ENCODE peak calls at places on chromosomes 6 and 20, in five cellular contexts. H is GM23248, I is mesendoderm, F is IMR-90, W is neural progenitor cell. N is an unnamed sample. For H3K36me3, the result is how much of the 10 kb centered on the place peaks cover.

GRCh38 chr6:44404022-44404714 is 16.7 kb downstream of the CDC5L start:
- DNase-seq in H (no peak), I (no peak), F (no peak), W (no peak), N (no peak)

GRCh38 chr6:150848400-150848799 is 17.1 kb upstream of the MTHFD1L start:
- DNase-seq in H (no peak), I (no peak), F (no peak), W (peak), N (no peak)

GRCh38 chr6:140857734-140858380 is 1274.9 kb upstream of the GJE1 start:
- DNase-seq in H (peak), I (no peak), F (peak), W (no peak), N (peak)

GRCh38 chr6:108027594-108027993 is 46.9 kb downstream of the OSTM1 start:
- DNase-seq in H (peak), I (peak), F (peak), W (no peak), N (no peak)

GRCh38 chr6:53239526-53239925 is 90.9 kb upstream of the GCM1 start:
- DNase-seq in H (no peak), I (no peak), F (no peak), W (no peak), N (no peak)

GRCh38 chr6:57190140-57190539 is 18.0 kb downstream of the BAG2 start:
- DNase-seq in H (peak), I (peak), F (peak), W (no peak), N (peak)

GRCh38 chr6:143742955-143743255 is 65.1 kb downstream of the PHACTR2 start:
- DNase-seq in H (no peak), I (no peak), F (no peak), W (no peak), N (no peak)

GRCh38 chr6:151240036-151240685 is 394 bp downstream of the AKAP12 start:
- DNase-seq in H (peak), I (peak), F (peak), W (peak), N (peak)

GRCh38 chr20:19864130-19864529 is 106.1 kb downstream of the RIN2 start:
- DNase-seq in H (peak), I (no peak), F (no peak), W (no peak), N (peak)

GRCh38 chr6:151149788-151150187 is 90.0 kb upstream of the AKAP12 start:
- DNase-seq in H (no peak), I (no peak), F (no peak), W (no peak), N (no peak)

GRCh38 chr6:136550330-136551071 is at the start of gene MAP7:
- DNase-seq in H (peak), I (peak), F (peak), W (peak), N (peak)

GRCh38 chr6:44858998-44859397 is 469.1 kb upstream of the RUNX2 start:
- DNase-seq in H (peak), I (no peak), F (no peak), W (no peak), N (peak)

GRCh38 chr20:7406671-7407070 is 533.6 kb downstream of the HAO1 start:
- DNase-seq in H (no peak), I (no peak), F (no peak), W (no peak), N (no peak)

GRCh38 chr20:10218536-10219451 is at the start of gene SNAP25:
- DNase-seq in H (peak), I (peak), F (peak), W (peak), N (peak)

GRCh38 chr6:53579338-53579737 is 34.4 kb upstream of the GCLC start:
- DNase-seq in H (no peak), I (no peak), F (no peak), W (no peak), N (no peak)

GRCh38 chr6:52217761-52218160 is 26.5 kb downstream of the IL17F start:
- DNase-seq in H (no peak), I (no peak), F (no peak), W (no peak), N (no peak)

GRCh38 chr20:25274481-25274880 is 26.6 kb downstream of the PYGB start:
- DNase-seq in H (no peak), I (no peak), F (no peak), W (no peak), N (no peak)

GRCh38 chr20:7152071-7152470 is 384.6 kb downstream of the BMP2 start:
- DNase-seq in H (no peak), I (peak), F (no peak), W (no peak), N (no peak)

GRCh38 chr6:168264593-168265335 is 54.8 kb downstream of the DACT2 start:
- DNase-seq in H (peak), I (peak), F (no peak), W (no peak), N (no peak)

DNA sequence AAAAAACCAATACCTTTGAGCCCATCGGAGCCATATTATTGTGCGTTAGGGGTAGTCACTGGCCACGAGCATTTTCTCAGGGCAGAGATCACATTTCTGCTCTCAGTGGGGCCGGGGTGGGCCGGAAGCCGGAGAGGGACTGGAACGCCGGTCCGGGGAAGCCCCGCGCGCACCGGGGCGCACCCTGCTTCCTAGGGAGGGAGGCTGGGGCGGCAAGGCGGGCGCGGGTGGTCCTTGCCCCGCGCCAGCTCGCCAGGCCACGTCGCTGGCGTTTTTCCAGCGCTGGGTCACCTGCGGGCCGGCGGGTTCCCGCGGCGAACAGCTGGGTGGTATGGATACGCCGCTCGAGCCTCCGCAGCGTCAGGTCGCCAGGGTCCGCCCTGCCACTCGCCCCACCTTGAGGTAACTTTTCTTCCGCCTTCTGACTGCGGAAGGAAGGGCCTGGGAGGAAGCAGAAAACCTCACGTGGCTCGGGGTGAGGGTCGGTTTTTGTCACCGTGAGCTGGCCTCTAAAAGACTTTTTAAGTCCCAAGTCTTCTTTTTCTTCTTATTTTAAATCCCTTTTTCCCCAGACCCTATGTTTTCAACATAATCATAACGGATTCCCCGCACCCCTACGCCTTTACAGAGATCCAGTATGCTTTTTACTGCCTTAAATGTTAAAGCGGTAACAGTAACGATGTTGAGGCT is 2.7 kb upstream of the EEF1A1 start:
- DNase-seq in H (peak), I (peak), F (peak), W (no peak), N (peak)
- H3K9ac ChIP-seq in H (peak), I (peak), F (peak), W (no peak), N (peak)

GRCh38 chr6:106026748-106027147 is 59.4 kb upstream of the PRDM1 start:
- DNase-seq in H (peak), I (no peak), F (peak), W (no peak), N (no peak)

GRCh38 chr6:106025655-106026054 is 60.5 kb upstream of the PRDM1 start:
- DNase-seq in H (peak), I (no peak), F (peak), W (no peak), N (peak)

GRCh38 chr6:106027760-106028159 is 58.4 kb upstream of the PRDM1 start:
- DNase-seq in H (no peak), I (no peak), F (peak), W (peak), N (no peak)

GRCh38 chr6:106027316-106027715 is 58.8 kb upstream of the PRDM1 start:
- DNase-seq in H (no peak), I (no peak), F (no peak), W (peak), N (no peak)
- H3K36me3 ChIP-seq in H (under half), I (under half), F (under half), W (under half), N (under half)

DNA sequence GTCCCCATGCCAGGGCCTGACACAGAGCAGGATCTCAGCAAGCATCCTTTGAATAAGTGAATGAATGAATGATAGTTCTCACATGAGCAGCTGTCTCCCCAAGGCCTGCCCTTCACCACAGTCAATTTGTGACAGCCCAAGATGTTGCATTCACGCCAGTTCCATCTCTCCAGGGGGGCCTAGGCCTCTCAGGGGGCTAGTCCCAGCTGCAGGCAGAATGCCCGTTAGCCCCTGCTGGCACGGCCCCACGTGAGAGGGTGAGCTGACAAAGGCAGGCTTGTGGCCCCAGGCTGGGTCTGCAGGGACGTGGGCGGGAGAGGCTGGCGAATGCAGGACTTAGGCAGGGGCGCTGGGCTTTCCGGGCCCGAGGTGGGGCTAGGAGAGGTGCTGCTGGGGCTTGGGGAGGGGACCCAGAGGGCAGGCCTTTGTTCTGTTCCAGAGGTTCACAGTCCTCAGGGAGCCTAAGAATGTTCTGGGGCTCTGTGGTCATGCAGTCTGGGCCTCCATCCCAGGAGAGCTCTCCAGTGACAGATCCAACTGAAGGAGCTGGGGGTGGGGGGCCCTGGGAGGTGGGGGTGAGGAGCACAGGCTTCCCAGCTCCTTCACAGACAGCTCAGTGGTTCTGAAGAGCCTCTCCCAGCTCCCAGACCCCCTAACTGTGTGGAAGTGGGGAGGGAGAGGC is 30.5 kb upstream of the TLDC2 start:
- DNase-seq in H (no peak), I (no peak), F (no peak), W (peak), N (no peak)
- H3K9ac ChIP-seq in H (no peak), I (no peak), F (no peak), W (no peak), N (peak)

GRCh38 chr6:111740506-111740905 is 132.7 kb downstream of the FYN start:
- DNase-seq in H (no peak), I (no peak), F (no peak), W (no peak), N (no peak)

GRCh38 chr6:111738156-111738555 is 132.5 kb upstream of the TRAF3IP2 start:
- DNase-seq in H (no peak), I (peak), F (no peak), W (no peak), N (no peak)

GRCh38 chr6:111737065-111737521 is 131.4 kb upstream of the TRAF3IP2 start:
- DNase-seq in H (peak), I (no peak), F (peak), W (no peak), N (peak)

GRCh38 chr6:111739257-111739696 is 133.6 kb upstream of the TRAF3IP2 start:
- DNase-seq in H (no peak), I (no peak), F (no peak), W (no peak), N (no peak)

GRCh38 chr6:111738631-111739030 is 133.0 kb upstream of the TRAF3IP2 start:
- DNase-seq in H (no peak), I (no peak), F (no peak), W (no peak), N (no peak)
- H3K36me3 ChIP-seq in H (under half), I (under half), F (under half), W (under half), N (under half)

GRCh38 chr20:63829598-63829942 is 1.5 kb downstream of the ZBTB46 start:
- DNase-seq in H (no peak), I (no peak), F (no peak), W (no peak), N (peak)

GRCh38 chr20:63828951-63829350 is 2.1 kb downstream of the ZBTB46 start:
- DNase-seq in H (no peak), I (no peak), F (no peak), W (no peak), N (no peak)

GRCh38 chr20:63831696-63832686 is 927 bp upstream of the ZBTB46 start:
- DNase-seq in H (peak), I (peak), F (no peak), W (peak), N (peak)

GRCh38 chr20:63829943-63830820 is 882 bp downstream of the ZBTB46 start:
- DNase-seq in H (peak), I (peak), F (peak), W (peak), N (peak)

DNA sequence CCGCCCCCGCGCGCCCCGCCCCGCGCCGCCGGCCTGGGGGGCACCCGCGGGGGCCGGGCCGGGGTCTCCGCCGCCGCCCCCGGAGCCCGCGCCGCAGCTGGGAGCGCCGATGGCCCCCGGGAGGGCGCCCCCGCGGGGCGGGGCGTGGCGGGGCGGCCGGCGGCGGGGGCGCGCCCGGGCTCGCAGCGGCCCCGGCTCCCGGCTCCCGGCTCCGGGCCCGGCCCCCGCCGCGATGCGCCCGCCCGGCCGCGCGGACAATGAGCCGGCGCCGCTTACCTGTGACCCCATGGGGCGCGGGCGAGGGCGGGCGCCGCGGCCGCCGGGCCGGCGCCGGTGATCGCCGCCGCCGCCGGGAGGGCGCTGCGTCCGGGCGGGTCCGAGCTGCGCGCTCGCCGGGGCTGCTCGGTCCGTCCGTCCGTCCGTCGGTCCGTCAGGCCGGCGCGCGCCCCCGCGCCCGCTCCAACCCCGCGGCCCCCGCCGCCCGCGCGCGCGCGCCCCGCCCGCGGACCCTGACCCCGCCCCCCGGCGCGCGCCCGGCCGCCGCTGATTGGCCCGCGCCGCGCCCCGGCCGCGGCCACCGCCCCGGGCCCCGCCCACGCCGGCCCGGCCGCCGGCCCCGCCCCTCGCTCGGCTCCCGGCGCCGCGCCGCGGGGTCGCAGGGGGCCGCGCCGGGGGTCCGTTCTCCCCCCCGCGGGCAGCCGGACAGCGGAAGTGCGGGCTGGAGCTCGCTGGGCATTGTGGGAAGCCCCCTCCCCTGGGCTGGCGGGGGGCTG is at the start of gene ZBTB46:
- DNase-seq in H (peak), I (peak), F (peak), W (peak), N (peak)
- H3K9ac ChIP-seq in H (peak), I (peak), F (peak), W (no peak), N (peak)

DNA sequence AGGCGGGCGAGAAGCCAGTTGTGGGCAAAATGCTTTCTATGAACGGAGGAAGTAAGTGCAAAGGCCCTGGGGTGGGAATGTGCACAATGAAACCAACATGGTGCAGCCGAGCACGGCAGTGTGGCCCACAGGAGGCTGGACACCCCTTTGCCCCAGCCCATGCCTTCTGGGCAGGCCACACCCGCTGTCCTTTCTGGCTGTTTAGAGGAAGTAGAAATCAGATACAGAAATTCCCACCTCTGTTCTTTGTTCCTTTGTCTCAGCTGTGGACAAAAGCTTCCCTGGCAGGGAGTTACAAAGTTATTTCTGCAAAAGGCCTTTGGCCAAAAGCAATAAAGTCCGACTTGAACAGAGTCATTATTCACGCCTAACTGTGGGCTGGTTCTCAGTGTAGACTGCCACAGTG is 11.9 kb downstream of the SULF2 start:
- DNase-seq in H (no peak), I (no peak), F (no peak), W (no peak), N (no peak)
- H3K36me3 ChIP-seq in H (under half), I (under half), F (under half), W (under half), N (under half)